ENCODE peak calls at places on chromosome 10, in four cellular contexts. A is uterus, J is transverse colon, G is IMR-90. X is an unnamed sample.

GRCh38 chr10:16765532-16766365 is 51.5 kb downstream of the RSU1 start:
- DNase-seq in J (no peak), G (no peak), A (no peak), X (no peak)

GRCh38 chr10:119762805-119763798 is 37.3 kb downstream of the INPP5F start:
- DNase-seq in J (no peak), G (peak), A (no peak), X (no peak)

GRCh38 chr10:88582806-88583583 is at the start of gene RNLS:
- DNase-seq in J (peak), G (peak), A (peak), X (peak)

GRCh38 chr10:13335881-13336280 is 12.2 kb downstream of the SEPHS1 start:
- DNase-seq in G (no peak), A (no peak), J (no peak), X (no peak)

GRCh38 chr10:5746197-5746596 is 61.6 kb downstream of the TASOR2 start:
- DNase-seq in J (no peak), G (no peak), A (no peak), X (no peak)

GRCh38 chr10:126504051-126504760 is 115.9 kb upstream of the ADAM12 start:
- DNase-seq in J (peak), A (peak), G (peak), X (no peak)

GRCh38 chr10:18822156-18822555 is 162.9 kb downstream of the ARL5B start:
- DNase-seq in J (no peak), A (no peak), G (peak), X (no peak)

GRCh38 chr10:44045020-44045419 is 339.9 kb downstream of the CXCL12 start:
- DNase-seq in G (no peak), J (no peak), A (no peak), X (no peak)

GRCh38 chr10:42754155-42755027 is 28.2 kb upstream of the BMS1 start:
- DNase-seq in A (peak), J (no peak), G (no peak), X (no peak)

GRCh38 chr10:58754419-58755180 is 241.9 kb downstream of the BICC1 start:
- DNase-seq in J (no peak), G (no peak), A (no peak), X (no peak)

GRCh38 chr10:124460144-124460543 is 1.5 kb upstream of the LHPP start:
- DNase-seq in A (no peak), G (no peak), J (no peak), X (no peak)

GRCh38 chr10:65348637-65349036 is 1577.2 kb upstream of the LRRTM3 start:
- DNase-seq in A (no peak), J (no peak), G (no peak), X (no peak)

GRCh38 chr10:96369890-96370574 is 11.2 kb upstream of the OPALIN start:
- DNase-seq in G (no peak), J (no peak), A (no peak), X (no peak)

GRCh38 chr10:85594239-85594638 is 772.4 kb downstream of the GRID1 start:
- DNase-seq in J (no peak), A (no peak), G (no peak), X (no peak)

GRCh38 chr10:22323538-22324305 is 2.8 kb downstream of the BMI1 start:
- DNase-seq in A (no peak), J (no peak), G (no peak), X (no peak)

GRCh38 chr10:78551184-78552005 is 517.4 kb upstream of the ZMIZ1 start:
- DNase-seq in J (no peak), G (no peak), A (peak), X (no peak)

GRCh38 chr10:76469675-76470074 is 1038.3 kb downstream of the LRMDA start:
- DNase-seq in J (no peak), G (no peak), A (no peak), X (no peak)

GRCh38 chr10:22503315-22504090 is 158.2 kb downstream of the SPAG6 start:
- DNase-seq in J (no peak), A (no peak), G (no peak), X (no peak)

GRCh38 chr10:5809541-5810154 is 3.6 kb downstream of the GDI2 start:
- DNase-seq in G (peak), J (no peak), A (no peak), X (no peak)

GRCh38 chr10:125032474-125032873 is 90.6 kb downstream of the ZRANB1 start:
- DNase-seq in J (no peak), G (no peak), A (no peak), X (no peak)

GRCh38 chr10:106711313-106711906 is 453.1 kb downstream of the SORCS1 start:
- DNase-seq in G (no peak), A (no peak), J (peak), X (peak)

GRCh38 chr10:35635576-35635975 is 6.5 kb downstream of the FZD8 start:
- DNase-seq in A (peak), J (peak), G (peak), X (no peak)

GRCh38 chr10:102132563-102133372 is at the start of gene PPRC1:
- DNase-seq in A (peak), G (peak), J (peak), X (peak)
- TF ChIP-seq POLR2A in A (peak), G (peak), J (peak), X (no peak)

DNA sequence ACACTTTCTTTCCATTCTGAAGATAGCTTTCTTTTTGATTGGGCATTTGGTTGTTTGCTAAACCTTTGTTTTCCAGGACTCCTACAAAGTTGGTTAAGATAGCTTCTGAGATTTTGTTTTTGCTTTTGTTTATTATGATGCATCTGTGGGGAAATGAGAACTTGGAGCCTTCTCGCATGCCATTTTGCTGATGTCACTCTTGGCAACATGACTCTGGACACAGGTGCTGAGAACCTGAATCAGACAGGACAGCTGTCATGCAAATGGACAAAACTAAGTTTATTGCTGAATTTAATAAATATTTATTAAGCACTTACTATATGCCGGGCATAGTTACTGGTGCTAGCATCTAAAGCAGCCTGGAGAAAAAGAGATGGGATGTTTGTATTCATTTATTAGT is 274.1 kb downstream of the ZEB1 start:
- DNase-seq in J (no peak), G (no peak), A (no peak), X (no peak)
- H3K27ac ChIP-seq in J (no peak), G (no peak), A (no peak), X (no peak)

GRCh38 chr10:103102195-103102594 is 90.9 kb downstream of the NT5C2 start:
- DNase-seq in J (no peak), A (no peak), G (no peak), X (no peak)
- TF ChIP-seq CTCF in J (no peak), A (no peak), G (no peak), X (no peak)

DNA sequence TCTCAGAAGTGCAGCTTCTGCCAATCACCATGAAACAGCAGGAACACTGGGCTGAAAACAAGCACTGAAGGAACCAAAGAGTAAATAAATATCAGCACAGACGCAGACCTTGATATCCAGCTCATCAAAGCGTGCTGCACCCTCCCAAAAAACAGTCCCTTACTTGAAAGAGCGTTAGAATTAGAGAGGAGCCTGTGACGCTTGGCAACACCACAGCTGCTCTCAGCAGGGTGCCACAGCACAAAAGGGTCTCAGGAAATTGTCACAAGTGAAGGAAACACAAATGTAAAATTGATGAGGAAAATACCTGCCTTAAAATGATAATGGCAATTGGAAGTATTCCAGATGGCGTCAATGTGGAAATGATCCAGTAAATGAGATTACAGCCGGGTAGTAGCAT is 39.4 kb downstream of the KLF6 start:
- DNase-seq in J (no peak), A (no peak), G (no peak), X (no peak)
- TF ChIP-seq POLR2A in J (no peak), A (no peak), G (no peak), X (no peak)

GRCh38 chr10:25063157-25063556 is 46.7 kb downstream of the THNSL1 start:
- DNase-seq in G (no peak), A (no peak), J (no peak), X (no peak)
- H3K27ac ChIP-seq in G (no peak), A (no peak), J (no peak), X (peak)

GRCh38 chr10:60238408-60239100 is 151.1 kb downstream of the ANK3 start:
- DNase-seq in J (no peak), G (peak), A (no peak), X (peak)
- TF ChIP-seq CTCF in J (no peak), G (peak), A (no peak), X (no peak)

DNA sequence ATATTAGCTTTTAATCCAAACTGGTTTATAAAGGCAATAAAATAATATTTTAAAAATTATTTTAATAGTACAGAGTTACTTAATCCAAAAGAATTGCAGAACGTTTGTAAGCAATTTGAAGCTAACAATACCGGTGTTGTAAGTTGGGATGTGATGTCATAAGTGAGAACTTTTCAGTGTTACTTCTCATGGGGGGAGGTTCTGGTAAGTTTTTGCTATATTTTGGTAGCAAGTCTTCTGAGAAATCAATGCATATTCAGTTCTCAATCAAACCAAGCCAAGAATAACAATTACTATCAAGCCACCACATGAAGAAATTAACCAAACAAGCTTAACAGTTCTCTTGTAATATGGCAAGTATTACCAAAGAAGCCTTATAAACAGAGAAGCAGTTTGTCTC is 147.1 kb upstream of the ASAH2 start:
- DNase-seq in A (no peak), G (peak), J (no peak), X (no peak)
- TF ChIP-seq POLR2A in A (no peak), G (no peak), J (no peak), X (no peak)

DNA sequence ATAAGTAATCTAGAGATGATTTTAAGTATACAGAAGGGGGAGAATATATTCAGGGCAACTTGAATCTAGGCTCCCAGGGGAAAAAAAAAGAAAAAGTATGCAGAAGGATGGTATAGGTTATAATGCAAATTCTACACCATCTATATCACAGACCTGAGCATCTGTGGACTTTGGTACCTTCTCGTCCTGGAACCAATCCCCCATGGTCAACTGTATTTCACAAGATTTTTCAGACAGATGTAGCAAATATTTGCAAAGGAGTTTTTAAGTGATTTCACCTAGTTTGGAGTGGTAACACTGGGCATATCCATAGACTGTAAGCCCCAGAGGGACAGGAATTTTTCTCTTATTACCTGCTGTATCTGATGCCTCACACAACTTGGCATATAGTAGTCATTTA is 58.8 kb downstream of the NOC3L start:
- DNase-seq in G (no peak), A (no peak), J (no peak), X (no peak)
- H3K27ac ChIP-seq in G (no peak), A (no peak), J (no peak), X (no peak)

DNA sequence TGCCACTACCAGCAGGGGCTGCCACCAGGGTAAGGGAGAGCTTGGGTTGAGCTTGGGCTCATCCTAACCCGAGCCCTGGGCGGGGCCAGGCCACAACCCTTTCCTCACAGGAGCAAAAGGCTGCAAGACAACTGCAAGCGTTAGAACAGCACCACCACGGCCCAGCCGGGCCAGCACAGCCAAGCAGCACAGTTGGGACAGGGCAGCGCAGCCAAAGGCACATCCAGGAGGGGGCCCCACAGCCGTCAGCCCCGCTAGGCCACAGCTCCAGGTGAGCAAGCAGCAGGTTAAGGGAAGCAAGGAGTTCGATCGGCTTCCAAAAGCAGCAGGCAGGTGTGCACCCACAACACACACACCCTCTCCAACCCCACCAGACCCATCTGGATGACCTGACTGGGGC is 7.0 kb upstream of the NDST2 start:
- DNase-seq in J (no peak), A (no peak), G (no peak), X (no peak)
- TF ChIP-seq CTCF in J (no peak), A (no peak), G (no peak), X (no peak)

DNA sequence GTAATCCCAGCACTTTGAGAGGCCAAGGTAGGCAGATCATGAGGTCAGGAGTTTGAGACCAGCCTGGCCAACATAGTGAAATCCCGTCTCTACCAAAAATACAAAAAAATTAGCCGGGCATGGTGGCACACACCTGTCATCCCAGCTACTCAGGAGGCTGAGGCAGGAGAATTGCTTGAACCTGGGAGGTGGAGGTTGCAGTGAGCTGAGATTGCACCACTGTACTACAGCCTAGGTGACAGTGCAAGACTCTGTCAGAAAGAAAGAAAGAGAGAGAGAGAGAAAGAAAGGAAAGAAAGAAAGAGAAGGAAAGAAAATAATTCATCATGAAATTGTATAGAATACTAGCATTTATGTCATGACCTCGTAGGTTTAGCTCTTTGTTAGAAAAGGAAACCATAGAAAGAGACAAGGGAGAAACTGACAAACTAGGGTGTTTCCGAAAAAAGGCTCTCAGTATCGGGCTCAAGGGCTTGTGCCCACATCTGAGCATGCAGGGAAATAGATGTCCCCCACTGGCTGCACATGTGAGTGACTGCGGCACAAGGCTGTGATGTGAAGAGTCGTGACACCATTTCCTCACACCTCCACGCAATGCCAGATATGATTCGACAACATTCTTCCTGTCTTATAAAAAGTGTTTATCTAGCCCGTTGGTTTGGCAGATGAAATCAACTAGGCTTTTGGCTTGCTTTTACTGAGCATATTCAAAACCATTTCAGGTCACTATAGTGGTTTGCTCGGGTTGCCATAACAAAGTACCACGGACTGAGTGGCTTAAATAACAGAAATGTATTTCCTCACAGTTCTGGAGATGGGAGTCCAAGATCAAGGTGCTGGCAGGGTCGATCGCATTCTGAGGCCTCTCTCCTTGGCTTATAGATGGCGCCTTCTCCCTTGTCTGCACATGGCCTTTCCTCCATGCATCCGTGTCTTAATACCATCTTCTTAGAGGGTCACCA is 2.0 kb downstream of the SRGN start:
- DNase-seq in A (no peak), G (peak), J (peak), X (peak)
- TF ChIP-seq POLR2A in A (no peak), G (no peak), J (peak), X (no peak)